ENCODE peak calls at places on chromosomes 16 and 17, in nine cellular contexts. A is neuronal stem cell; V is effector memory CD4-positive, alpha-beta T cell; P is GM23248; E is cardiac muscle cell; R is tibial nerve; U is hepatocyte; M is A549; C is heart right ventricle. O is an unnamed sample. For H3K4me1, the result is how much of the 10 kb centered on the place peaks cover.

GRCh38 chr17:82056729-82057621 is 5.3 kb downstream of the GPS1 start:
- DNase-seq in P (no peak), U (no peak), M (no peak), E (no peak), R (no peak), V (no peak), C (no peak), A (no peak), O (no peak)

GRCh38 chr16:4317471-4318170 is 1.8 kb downstream of the GLIS2 start:
- DNase-seq in C (no peak), E (no peak), R (no peak), P (peak), V (no peak), U (peak), M (no peak), A (peak), O (no peak)

GRCh38 chr17:69415431-69415830 is 934 bp downstream of the MAP2K6 start:
- DNase-seq in A (no peak), M (no peak), C (no peak), R (no peak), U (no peak), E (no peak), P (no peak), V (no peak), O (no peak)

GRCh38 chr17:68127914-68128313 is 92.4 kb downstream of the KPNA2 start:
- DNase-seq in C (no peak), M (no peak), E (no peak), A (no peak), R (no peak), P (no peak), U (no peak), V (no peak), O (no peak)

GRCh38 chr16:117381-118365 is 20.8 kb downstream of the NPRL3 start:
- DNase-seq in U (peak), R (no peak), P (peak), E (peak), A (peak), V (peak), M (peak), C (peak), O (no peak)

GRCh38 chr16:58284488-58284887 is 10.3 kb downstream of the PRSS54 start:
- DNase-seq in A (no peak), E (no peak), U (no peak), R (no peak), P (no peak), M (no peak), C (no peak), V (no peak), O (no peak)

GRCh38 chr16:88533945-88534641 is 36.1 kb upstream of the ZC3H18 start:
- DNase-seq in E (peak), C (peak), P (peak), V (peak), A (peak), M (peak), U (peak), R (peak), O (no peak)

GRCh38 chr17:41518789-41519449 is at the start of gene KRT15:
- DNase-seq in E (no peak), V (no peak), C (no peak), A (no peak), P (peak), R (no peak), M (no peak), U (no peak), O (no peak)

GRCh38 chr17:16131593-16131992 is 83.7 kb downstream of the NCOR1 start:
- DNase-seq in P (no peak), V (no peak), E (no peak), A (no peak), U (no peak), C (no peak), M (no peak), R (no peak), O (no peak)

GRCh38 chr17:81123052-81124048 is 42.0 kb upstream of the PVALEF start:
- DNase-seq in P (no peak), V (no peak), U (no peak), M (no peak), A (no peak), E (no peak), C (no peak), R (no peak), O (no peak)

GRCh38 chr16:19831678-19832077 is 53.0 kb downstream of the GPRC5B start:
- DNase-seq in V (no peak), P (peak), A (no peak), U (no peak), C (peak), R (no peak), M (no peak), E (peak), O (no peak)

GRCh38 chr16:2428787-2429036 is 535 bp upstream of the CCNF start:
- DNase-seq in M (no peak), C (no peak), P (no peak), U (no peak), A (no peak), R (no peak), E (no peak), V (no peak), O (no peak)
- H3K4me3 ChIP-seq in M (peak), C (peak), P (peak), U (peak), A (peak), R (peak), E (peak), V (peak), O (peak)

DNA sequence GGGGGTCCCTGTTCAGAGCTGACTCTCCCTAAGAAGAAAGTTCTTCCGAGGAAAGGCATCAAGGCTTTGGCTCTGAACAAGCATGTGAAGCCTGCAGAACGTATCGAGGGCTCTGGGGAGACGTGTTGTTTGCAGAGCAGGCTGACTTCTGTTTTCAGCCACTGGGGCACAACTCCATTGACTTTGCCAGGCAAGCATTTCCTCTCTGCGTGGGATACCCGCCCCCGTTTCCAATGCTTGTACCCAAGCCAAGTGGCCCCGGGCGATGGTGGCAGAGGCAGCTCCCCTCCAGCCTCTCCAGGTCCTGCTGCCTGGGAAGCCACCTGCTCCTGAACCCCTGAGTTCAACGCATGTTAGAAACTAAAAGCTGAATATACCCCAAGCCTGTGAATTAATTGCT is 255.7 kb downstream of the RBFOX3 start:
- DNase-seq in V (no peak), A (no peak), C (no peak), R (no peak), E (no peak), P (no peak), M (no peak), U (no peak), O (no peak)
- H3K27ac ChIP-seq in V (no peak), A (no peak), C (no peak), R (no peak), E (no peak), P (no peak), M (no peak), U (no peak), O (no peak)

GRCh38 chr17:77471984-77472836 is 331.4 kb downstream of the SEC14L1 start:
- DNase-seq in M (no peak), V (no peak), R (no peak), E (peak), P (peak), A (no peak), U (peak), C (peak), O (no peak)
- H3K4me1 ChIP-seq in M (half or more), V (half or more), R (half or more), E (half or more), P (half or more), A (half or more), U (half or more), C (half or more), O (under half)

GRCh38 chr16:11297492-11298142 is 16.5 kb upstream of the PRM1 start:
- DNase-seq in P (peak), M (no peak), V (peak), A (no peak), E (peak), R (peak), U (peak), C (peak), O (peak)
- H3K4me3 ChIP-seq in P (peak), M (no peak), V (peak), A (peak), E (no peak), R (peak), U (no peak), C (peak), O (peak)

DNA sequence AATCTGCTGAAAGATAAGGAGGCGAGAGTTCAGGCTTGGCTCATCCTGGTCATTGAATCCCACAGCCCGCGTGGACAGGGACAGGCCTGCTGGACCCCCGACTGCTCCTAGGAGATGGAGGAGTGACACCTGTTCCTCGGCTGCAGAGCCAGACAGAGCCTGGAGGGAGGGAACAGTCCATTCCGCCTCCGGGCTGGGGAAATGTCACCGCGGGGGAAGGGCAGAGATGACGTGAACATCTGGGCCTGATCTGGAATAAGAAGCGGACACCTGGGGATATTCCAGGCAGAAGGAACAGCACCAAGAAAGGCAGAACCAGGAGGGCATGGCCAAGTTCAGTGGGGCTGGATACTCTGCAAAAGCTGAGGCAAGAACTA is 1.5 kb downstream of the ZNF747 start:
- DNase-seq in C (no peak), A (no peak), P (no peak), M (no peak), U (no peak), V (no peak), E (no peak), R (no peak), O (no peak)
- H3K27ac ChIP-seq in C (no peak), A (no peak), P (no peak), M (no peak), U (no peak), V (peak), E (no peak), R (no peak), O (no peak)

GRCh38 chr16:70687671-70688265 is 1.9 kb upstream of the MTSS2 start:
- DNase-seq in R (no peak), V (no peak), C (no peak), M (no peak), E (no peak), U (no peak), P (no peak), A (no peak), O (no peak)
- H3K4me1 ChIP-seq in R (half or more), V (under half), C (half or more), M (half or more), E (half or more), U (half or more), P (under half), A (under half), O (half or more)

GRCh38 chr16:54722210-54722676 is 208.4 kb upstream of the IRX5 start:
- DNase-seq in P (no peak), E (no peak), R (no peak), V (no peak), C (no peak), A (no peak), U (no peak), M (no peak), O (no peak)
- H3K4me3 ChIP-seq in P (no peak), E (no peak), R (no peak), V (no peak), C (no peak), A (no peak), U (no peak), M (no peak), O (no peak)

GRCh38 chr16:1430214-1430758 is 592 bp upstream of the PERCC1 start:
- DNase-seq in V (no peak), E (no peak), M (no peak), R (no peak), C (no peak), P (no peak), U (no peak), A (no peak), O (no peak)

GRCh38 chr16:1430759-1431496 is at the start of gene PERCC1:
- DNase-seq in C (no peak), A (no peak), P (no peak), M (no peak), R (no peak), E (no peak), V (no peak), U (peak), O (no peak)

GRCh38 chr16:1429026-1429425 is 1.9 kb upstream of the PERCC1 start:
- DNase-seq in R (no peak), M (no peak), U (no peak), P (no peak), C (no peak), A (no peak), E (no peak), V (no peak), O (no peak)

GRCh38 chr16:1428511-1428910 is 2.4 kb upstream of the PERCC1 start:
- DNase-seq in A (no peak), P (peak), E (no peak), V (no peak), C (no peak), R (no peak), U (no peak), M (peak), O (no peak)

DNA sequence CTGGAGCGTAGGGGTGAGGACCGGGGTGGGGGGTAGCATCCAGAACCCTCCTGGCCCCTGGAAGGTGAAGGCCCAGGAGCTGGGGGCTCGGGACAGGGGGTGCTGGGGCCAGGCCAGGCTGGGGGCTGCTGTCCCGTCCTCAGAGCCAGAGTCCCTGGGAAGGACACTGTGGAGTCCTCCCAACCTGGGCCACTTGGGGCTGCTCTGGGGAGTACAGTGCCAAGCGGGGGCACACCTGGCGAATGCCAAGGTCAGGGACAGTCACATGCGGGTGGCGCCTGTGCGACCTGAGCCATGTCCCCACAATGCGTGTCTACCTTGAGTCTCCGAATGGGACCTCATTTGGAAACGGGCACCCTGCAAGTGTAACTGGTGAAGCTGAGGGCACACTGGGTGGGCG is 1.2 kb upstream of the PERCC1 start:
- DNase-seq in E (no peak), A (no peak), C (no peak), M (no peak), U (no peak), V (no peak), P (no peak), R (no peak), O (no peak)
- H3K27ac ChIP-seq in E (no peak), A (no peak), C (no peak), M (no peak), U (no peak), V (no peak), P (no peak), R (no peak), O (no peak)

O was measured in thoracic aorta.